ENCODE peak calls at places on chromosomes 2 and 18, in four cellular contexts. One of them, this sample, is unnamed.

GRCh38 chr2:201254331-201254730 is 6.0 kb upstream of the CASP8 start:
- DNase-seq in activated naive CD8-positive, alpha-beta T cell treated with anti-CD3 and anti-CD28 coated beads, Interleukin-2, amount 50 U/mL, for 24 hours: no peak
- DNase-seq in naive thymus-derived CD8-positive, alpha-beta T cell: no peak
- DNase-seq in hypothalamus: no peak
- DNase-seq in this sample: peak; percentile 49

GRCh38 chr2:239770240-239770639 is 254.9 kb downstream of the NDUFA10 start:
- DNase-seq in activated naive CD8-positive, alpha-beta T cell treated with anti-CD3 and anti-CD28 coated beads, Interleukin-2, amount 50 U/mL, for 24 hours: no peak
- DNase-seq in hypothalamus: no peak
- DNase-seq in naive thymus-derived CD8-positive, alpha-beta T cell: no peak
- DNase-seq in this sample: no peak

GRCh38 chr2:23615216-23616020 is 230.4 kb downstream of the KLHL29 start:
- DNase-seq in hypothalamus: no peak
- DNase-seq in activated naive CD8-positive, alpha-beta T cell treated with anti-CD3 and anti-CD28 coated beads, Interleukin-2, amount 50 U/mL, for 24 hours: no peak
- DNase-seq in naive thymus-derived CD8-positive, alpha-beta T cell: peak; percentile 45
- DNase-seq in this sample: no peak

GRCh38 chr2:57881998-57882884 is 164.4 kb upstream of the VRK2 start:
- DNase-seq in naive thymus-derived CD8-positive, alpha-beta T cell: no peak
- DNase-seq in activated naive CD8-positive, alpha-beta T cell treated with anti-CD3 and anti-CD28 coated beads, Interleukin-2, amount 50 U/mL, for 24 hours: no peak
- DNase-seq in hypothalamus: peak; percentile 44
- DNase-seq in this sample: no peak

GRCh38 chr18:41745166-41746049 is 209.6 kb upstream of the PIK3C3 start:
- DNase-seq in hypothalamus: peak; percentile 32
- DNase-seq in activated naive CD8-positive, alpha-beta T cell treated with anti-CD3 and anti-CD28 coated beads, Interleukin-2, amount 50 U/mL, for 24 hours: peak; percentile 26
- DNase-seq in naive thymus-derived CD8-positive, alpha-beta T cell: no peak
- DNase-seq in this sample: peak; percentile 35

GRCh38 chr2:3847397-3848052 is 144.2 kb downstream of the DCDC2C start:
- DNase-seq in naive thymus-derived CD8-positive, alpha-beta T cell: no peak
- DNase-seq in activated naive CD8-positive, alpha-beta T cell treated with anti-CD3 and anti-CD28 coated beads, Interleukin-2, amount 50 U/mL, for 24 hours: no peak
- DNase-seq in hypothalamus: no peak
- DNase-seq in this sample: no peak

GRCh38 chr2:119721043-119721442 is 38.7 kb upstream of the PTPN4 start:
- DNase-seq in hypothalamus: no peak
- DNase-seq in naive thymus-derived CD8-positive, alpha-beta T cell: no peak
- DNase-seq in activated naive CD8-positive, alpha-beta T cell treated with anti-CD3 and anti-CD28 coated beads, Interleukin-2, amount 50 U/mL, for 24 hours: no peak
- DNase-seq in this sample: no peak

GRCh38 chr18:28338316-28338715 is 161.4 kb upstream of the CDH2 start:
- DNase-seq in naive thymus-derived CD8-positive, alpha-beta T cell: no peak
- DNase-seq in hypothalamus: no peak
- DNase-seq in activated naive CD8-positive, alpha-beta T cell treated with anti-CD3 and anti-CD28 coated beads, Interleukin-2, amount 50 U/mL, for 24 hours: no peak
- DNase-seq in this sample: no peak

GRCh38 chr2:20593072-20594034 is 57.5 kb downstream of the HS1BP3 start:
- DNase-seq in naive thymus-derived CD8-positive, alpha-beta T cell: peak; percentile 27
- DNase-seq in activated naive CD8-positive, alpha-beta T cell treated with anti-CD3 and anti-CD28 coated beads, Interleukin-2, amount 50 U/mL, for 24 hours: no peak
- DNase-seq in hypothalamus: no peak
- DNase-seq in this sample: no peak

GRCh38 chr2:71833855-71834554 is 313.7 kb downstream of the CYP26B1 start:
- DNase-seq in naive thymus-derived CD8-positive, alpha-beta T cell: peak; percentile 26
- DNase-seq in hypothalamus: no peak
- DNase-seq in activated naive CD8-positive, alpha-beta T cell treated with anti-CD3 and anti-CD28 coated beads, Interleukin-2, amount 50 U/mL, for 24 hours: no peak
- DNase-seq in this sample: no peak

GRCh38 chr2:186699742-186700141 is 5.9 kb downstream of the FAM171B start:
- DNase-seq in activated naive CD8-positive, alpha-beta T cell treated with anti-CD3 and anti-CD28 coated beads, Interleukin-2, amount 50 U/mL, for 24 hours: no peak
- DNase-seq in naive thymus-derived CD8-positive, alpha-beta T cell: no peak
- DNase-seq in hypothalamus: no peak
- DNase-seq in this sample: no peak

GRCh38 chr2:41710944-41711343 is 336.9 kb upstream of the PKDCC start:
- DNase-seq in hypothalamus: no peak
- DNase-seq in activated naive CD8-positive, alpha-beta T cell treated with anti-CD3 and anti-CD28 coated beads, Interleukin-2, amount 50 U/mL, for 24 hours: no peak
- DNase-seq in naive thymus-derived CD8-positive, alpha-beta T cell: no peak
- DNase-seq in this sample: no peak

GRCh38 chr2:54528311-54528945 is 72.3 kb downstream of the SPTBN1 start:
- DNase-seq in naive thymus-derived CD8-positive, alpha-beta T cell: no peak
- DNase-seq in activated naive CD8-positive, alpha-beta T cell treated with anti-CD3 and anti-CD28 coated beads, Interleukin-2, amount 50 U/mL, for 24 hours: no peak
- DNase-seq in hypothalamus: no peak
- DNase-seq in this sample: no peak

GRCh38 chr2:230870544-230871360 is 6.0 kb downstream of the ITM2C start:
- DNase-seq in hypothalamus: peak; percentile 33
- DNase-seq in naive thymus-derived CD8-positive, alpha-beta T cell: no peak
- DNase-seq in activated naive CD8-positive, alpha-beta T cell treated with anti-CD3 and anti-CD28 coated beads, Interleukin-2, amount 50 U/mL, for 24 hours: no peak
- DNase-seq in this sample: no peak

GRCh38 chr2:181738483-181739015 is 58.2 kb upstream of the NEUROD1 start:
- DNase-seq in naive thymus-derived CD8-positive, alpha-beta T cell: no peak
- DNase-seq in hypothalamus: no peak
- DNase-seq in activated naive CD8-positive, alpha-beta T cell treated with anti-CD3 and anti-CD28 coated beads, Interleukin-2, amount 50 U/mL, for 24 hours: no peak
- DNase-seq in this sample: no peak

GRCh38 chr2:72109291-72109690 is 38.4 kb downstream of the CYP26B1 start:
- DNase-seq in hypothalamus: no peak
- DNase-seq in activated naive CD8-positive, alpha-beta T cell treated with anti-CD3 and anti-CD28 coated beads, Interleukin-2, amount 50 U/mL, for 24 hours: no peak
- DNase-seq in naive thymus-derived CD8-positive, alpha-beta T cell: no peak
- DNase-seq in this sample: no peak

GRCh38 chr18:26185267-26185666 is 41.0 kb upstream of the TAF4B start:
- DNase-seq in activated naive CD8-positive, alpha-beta T cell treated with anti-CD3 and anti-CD28 coated beads, Interleukin-2, amount 50 U/mL, for 24 hours: no peak
- DNase-seq in naive thymus-derived CD8-positive, alpha-beta T cell: no peak
- DNase-seq in hypothalamus: no peak
- DNase-seq in this sample: no peak

GRCh38 chr2:176583530-176584101 is 314.4 kb downstream of the MTX2 start:
- DNase-seq in activated naive CD8-positive, alpha-beta T cell treated with anti-CD3 and anti-CD28 coated beads, Interleukin-2, amount 50 U/mL, for 24 hours: no peak
- DNase-seq in naive thymus-derived CD8-positive, alpha-beta T cell: no peak
- DNase-seq in hypothalamus: no peak
- DNase-seq in this sample: peak; percentile 17

GRCh38 chr2:233062447-233062842 is 2.3 kb downstream of the INPP5D start:
- DNase-seq in naive thymus-derived CD8-positive, alpha-beta T cell: no peak
- DNase-seq in hypothalamus: no peak
- DNase-seq in activated naive CD8-positive, alpha-beta T cell treated with anti-CD3 and anti-CD28 coated beads, Interleukin-2, amount 50 U/mL, for 24 hours: no peak
- DNase-seq in this sample: no peak

GRCh38 chr2:37681587-37681986 is 10.1 kb upstream of the CDC42EP3 start:
- DNase-seq in naive thymus-derived CD8-positive, alpha-beta T cell: no peak
- DNase-seq in activated naive CD8-positive, alpha-beta T cell treated with anti-CD3 and anti-CD28 coated beads, Interleukin-2, amount 50 U/mL, for 24 hours: no peak
- DNase-seq in hypothalamus: no peak
- DNase-seq in this sample: no peak

GRCh38 chr2:173286153-173286809 is 68.4 kb upstream of the CDCA7 start:
- DNase-seq in naive thymus-derived CD8-positive, alpha-beta T cell: no peak
- DNase-seq in hypothalamus: no peak
- DNase-seq in activated naive CD8-positive, alpha-beta T cell treated with anti-CD3 and anti-CD28 coated beads, Interleukin-2, amount 50 U/mL, for 24 hours: no peak
- DNase-seq in this sample: no peak